ENCODE peak calls at places on chromosomes 6 and 20, in four cellular contexts. One of them, this sample, is unnamed. For H3K9me3, the result is how much of the 10 kb centered on the place peaks cover.

GRCh38 chr6:128899651-128900050 is 16.7 kb downstream of the LAMA2 start:
- DNase-seq in neural progenitor cell: no peak
- DNase-seq in heart left ventricle: no peak
- DNase-seq in heart right ventricle: no peak
- DNase-seq in this sample: no peak

GRCh38 chr20:49343246-49343645 is 65.4 kb upstream of the ZNFX1 start:
- DNase-seq in neural progenitor cell: no peak
- DNase-seq in heart left ventricle: no peak
- DNase-seq in heart right ventricle: no peak
- DNase-seq in this sample: no peak

GRCh38 chr6:145656128-145656527 is 79.2 kb downstream of the EPM2A start:
- DNase-seq in heart left ventricle: no peak
- DNase-seq in heart right ventricle: no peak
- DNase-seq in neural progenitor cell: no peak
- DNase-seq in this sample: no peak

GRCh38 chr6:39167321-39167720 is 52.3 kb upstream of the SAYSD1 start:
- DNase-seq in neural progenitor cell: no peak
- DNase-seq in heart left ventricle: no peak
- DNase-seq in heart right ventricle: no peak
- DNase-seq in this sample: no peak

GRCh38 chr20:63847374-63848002 is 13.8 kb upstream of the ABHD16B start:
- DNase-seq in heart right ventricle: no peak
- DNase-seq in neural progenitor cell: peak
- DNase-seq in heart left ventricle: peak
- DNase-seq in this sample: no peak

GRCh38 chr20:1757072-1757471 is 99.5 kb upstream of the SIRPG start:
- DNase-seq in neural progenitor cell: no peak
- DNase-seq in heart left ventricle: no peak
- DNase-seq in heart right ventricle: no peak
- DNase-seq in this sample: no peak

GRCh38 chr6:35370124-35370741 is 27.9 kb downstream of the PPARD start:
- DNase-seq in heart left ventricle: peak
- DNase-seq in heart right ventricle: peak
- DNase-seq in neural progenitor cell: no peak
- DNase-seq in this sample: no peak

GRCh38 chr6:125169058-125169457 is 15.5 kb downstream of the TPD52L1 start:
- DNase-seq in heart left ventricle: no peak
- DNase-seq in heart right ventricle: no peak
- DNase-seq in neural progenitor cell: no peak
- DNase-seq in this sample: no peak

GRCh38 chr20:40279390-40279789 is 409.6 kb downstream of the MAFB start:
- DNase-seq in heart right ventricle: no peak
- DNase-seq in heart left ventricle: peak
- DNase-seq in neural progenitor cell: no peak
- DNase-seq in this sample: no peak

GRCh38 chr6:45115696-45116095 is 212.4 kb upstream of the RUNX2 start:
- DNase-seq in heart right ventricle: no peak
- DNase-seq in heart left ventricle: no peak
- DNase-seq in neural progenitor cell: no peak
- DNase-seq in this sample: no peak

GRCh38 chr20:1924910-1925861 is 30.0 kb downstream of the SIRPA start:
- DNase-seq in heart right ventricle: no peak
- DNase-seq in neural progenitor cell: no peak
- DNase-seq in heart left ventricle: no peak
- DNase-seq in this sample: no peak

GRCh38 chr6:122726649-122727048 is 52.9 kb upstream of the FABP7 start:
- DNase-seq in heart left ventricle: no peak
- DNase-seq in neural progenitor cell: peak
- DNase-seq in heart right ventricle: no peak
- DNase-seq in this sample: no peak

GRCh38 chr6:169778646-169779045 is 27.2 kb downstream of the ERMARD start:
- DNase-seq in heart left ventricle: no peak
- DNase-seq in heart right ventricle: no peak
- DNase-seq in neural progenitor cell: no peak
- DNase-seq in this sample: no peak

GRCh38 chr6:167906899-167907298 is 80.2 kb downstream of the AFDN start:
- DNase-seq in neural progenitor cell: peak
- DNase-seq in heart right ventricle: peak
- DNase-seq in heart left ventricle: peak
- DNase-seq in this sample: no peak

GRCh38 chr6:29764422-29765196 is 41.4 kb downstream of the HLA-F start:
- DNase-seq in heart left ventricle: no peak
- DNase-seq in neural progenitor cell: no peak
- DNase-seq in heart right ventricle: no peak
- DNase-seq in this sample: no peak

GRCh38 chr20:3203315-3204123 is 963 bp downstream of the DDRGK1 start:
- DNase-seq in neural progenitor cell: peak
- DNase-seq in heart right ventricle: no peak
- DNase-seq in heart left ventricle: no peak
- DNase-seq in this sample: no peak

GRCh38 chr6:10431423-10432164 is 16.7 kb upstream of the TFAP2A start:
- DNase-seq in neural progenitor cell: no peak
- DNase-seq in heart right ventricle: no peak
- DNase-seq in heart left ventricle: no peak
- DNase-seq in this sample: no peak

GRCh38 chr6:143607959-143608358 is 69.8 kb upstream of the PHACTR2 start:
- DNase-seq in neural progenitor cell: peak
- DNase-seq in heart right ventricle: no peak
- DNase-seq in heart left ventricle: no peak
- DNase-seq in this sample: no peak

GRCh38 chr6:168116975-168117899 is 38.2 kb upstream of the FRMD1 start:
- DNase-seq in neural progenitor cell: no peak
- DNase-seq in heart right ventricle: no peak
- DNase-seq in heart left ventricle: no peak
- DNase-seq in this sample: no peak

GRCh38 chr6:44696099-44696498 is 308.6 kb downstream of the CDC5L start:
- DNase-seq in heart right ventricle: no peak
- DNase-seq in heart left ventricle: no peak
- DNase-seq in neural progenitor cell: no peak
- DNase-seq in this sample: no peak

GRCh38 chr20:10368702-10369041 is 65.3 kb downstream of the MKKS start:
- DNase-seq in neural progenitor cell: no peak
- DNase-seq in heart right ventricle: no peak
- DNase-seq in heart left ventricle: no peak
- DNase-seq in this sample: no peak

GRCh38 chr20:23153696-23154341 is 67.7 kb upstream of the CD93 start:
- DNase-seq in heart right ventricle: no peak
- DNase-seq in heart left ventricle: no peak
- DNase-seq in neural progenitor cell: no peak
- DNase-seq in this sample: no peak

GRCh38 chr20:44904377-44904776 is 5.5 kb upstream of the PABPC1L start:
- DNase-seq in heart right ventricle: no peak
- DNase-seq in heart left ventricle: no peak
- DNase-seq in neural progenitor cell: no peak
- DNase-seq in this sample: no peak

GRCh38 chr6:3135668-3136297 is 17.3 kb downstream of the BPHL start:
- DNase-seq in neural progenitor cell: no peak
- DNase-seq in heart right ventricle: no peak
- DNase-seq in heart left ventricle: no peak
- DNase-seq in this sample: no peak

GRCh38 chr6:16132909-16133308 is 4.0 kb downstream of the MYLIP start:
- DNase-seq in neural progenitor cell: no peak
- DNase-seq in heart right ventricle: no peak
- DNase-seq in heart left ventricle: no peak
- DNase-seq in this sample: no peak

GRCh38 chr20:20483328-20483727 is 115.4 kb downstream of the INSM1 start:
- DNase-seq in heart left ventricle: no peak
- DNase-seq in heart right ventricle: no peak
- DNase-seq in neural progenitor cell: no peak
- DNase-seq in this sample: no peak

GRCh38 chr20:58051367-58051766 is 177.1 kb downstream of the ANKRD60 start:
- DNase-seq in heart right ventricle: no peak
- DNase-seq in heart left ventricle: no peak
- DNase-seq in neural progenitor cell: no peak
- DNase-seq in this sample: no peak

GRCh38 chr6:70398783-70399730 is 14.3 kb upstream of the FAM135A start:
- DNase-seq in heart left ventricle: peak
- DNase-seq in neural progenitor cell: no peak
- DNase-seq in heart right ventricle: no peak
- DNase-seq in this sample: no peak

GRCh38 chr6:82045965-82046756 is 201.4 kb downstream of the IBTK start:
- DNase-seq in heart right ventricle: no peak
- DNase-seq in neural progenitor cell: no peak
- DNase-seq in heart left ventricle: no peak
- DNase-seq in this sample: no peak

GRCh38 chr20:37309290-37309689 is 19.8 kb downstream of the MANBAL start:
- DNase-seq in neural progenitor cell: no peak
- DNase-seq in heart right ventricle: no peak
- DNase-seq in heart left ventricle: no peak
- DNase-seq in this sample: no peak

GRCh38 chr20:24584538-24585356 is 115.3 kb downstream of the SYNDIG1 start:
- DNase-seq in heart right ventricle: no peak
- DNase-seq in neural progenitor cell: no peak
- DNase-seq in heart left ventricle: no peak
- DNase-seq in this sample: no peak

GRCh38 chr20:17919149-17919548 is 49.4 kb downstream of the SNX5 start:
- DNase-seq in neural progenitor cell: no peak
- DNase-seq in heart left ventricle: no peak
- DNase-seq in heart right ventricle: no peak
- DNase-seq in this sample: no peak

GRCh38 chr20:21396921-21397340 is 395 bp downstream of the NKX2-4 start:
- DNase-seq in heart right ventricle: no peak
- DNase-seq in heart left ventricle: no peak
- DNase-seq in neural progenitor cell: peak
- DNase-seq in this sample: no peak

GRCh38 chr6:36783603-36784378 is 55.5 kb downstream of the CPNE5 start:
- DNase-seq in neural progenitor cell: no peak
- DNase-seq in heart left ventricle: no peak
- DNase-seq in heart right ventricle: no peak
- DNase-seq in this sample: no peak

GRCh38 chr6:87049779-87050178 is 45.1 kb downstream of the CGA start:
- DNase-seq in heart left ventricle: no peak
- DNase-seq in heart right ventricle: no peak
- DNase-seq in neural progenitor cell: no peak
- DNase-seq in this sample: no peak

GRCh38 chr6:91965872-91966271 is 1379.0 kb upstream of the MAP3K7 start:
- DNase-seq in heart right ventricle: no peak
- DNase-seq in heart left ventricle: no peak
- DNase-seq in neural progenitor cell: no peak
- DNase-seq in this sample: no peak

DNA sequence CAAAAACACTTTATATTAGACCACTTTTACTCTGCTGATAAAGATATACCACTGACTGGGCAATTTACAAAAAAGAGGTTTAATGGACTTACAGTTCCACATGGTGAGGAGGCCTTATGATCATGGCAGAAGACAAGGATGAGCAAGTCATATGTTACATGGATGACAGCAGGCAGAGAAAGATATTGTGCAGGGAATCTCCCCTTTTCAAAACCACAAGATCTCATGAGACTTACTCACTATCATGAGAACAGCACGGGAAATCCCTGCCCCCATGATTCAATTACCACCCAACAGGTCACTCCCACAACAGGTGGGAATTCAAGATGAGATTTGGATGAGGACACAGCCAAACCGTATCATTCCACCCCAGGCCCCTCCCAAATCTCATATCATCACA is 1383.8 kb upstream of the MAP3K7 start:
- DNase-seq in neural progenitor cell: no peak
- DNase-seq in heart right ventricle: no peak
- DNase-seq in heart left ventricle: no peak
- DNase-seq in this sample: no peak
- H3K9me3 ChIP-seq in neural progenitor cell: under half
- H3K9me3 ChIP-seq in heart right ventricle: under half
- H3K9me3 ChIP-seq in heart left ventricle: under half
- H3K9me3 ChIP-seq in this sample: under half

DNA sequence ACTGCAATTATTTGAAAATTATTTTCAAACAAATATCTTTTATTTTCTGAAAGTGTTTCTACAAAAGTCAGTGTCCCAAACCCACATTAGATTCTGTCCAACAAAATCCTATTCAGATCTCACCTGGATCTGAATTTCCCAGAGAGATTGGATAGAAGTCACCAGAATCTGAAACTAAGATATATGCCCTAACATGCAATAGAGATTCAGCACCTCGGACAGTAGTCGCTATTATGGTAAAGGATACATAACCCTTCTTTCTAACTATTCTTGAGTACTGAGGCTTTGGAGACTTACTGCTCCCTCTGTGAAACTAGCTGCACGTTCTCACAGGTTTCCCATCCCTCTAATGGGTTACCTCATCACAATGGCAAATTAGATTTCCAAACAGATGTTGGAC is 151.4 kb downstream of the ID4 start:
- DNase-seq in neural progenitor cell: peak
- DNase-seq in heart right ventricle: no peak
- DNase-seq in heart left ventricle: no peak
- DNase-seq in this sample: no peak
- H3K9me3 ChIP-seq in neural progenitor cell: under half
- H3K9me3 ChIP-seq in heart right ventricle: under half
- H3K9me3 ChIP-seq in heart left ventricle: under half
- H3K9me3 ChIP-seq in this sample: under half

GRCh38 chr6:100724696-100725095 is 156.4 kb downstream of the ASCC3 start:
- DNase-seq in neural progenitor cell: peak
- DNase-seq in heart right ventricle: no peak
- DNase-seq in heart left ventricle: no peak
- DNase-seq in this sample: no peak

GRCh38 chr6:100721256-100721655 is 159.9 kb downstream of the ASCC3 start:
- DNase-seq in heart right ventricle: no peak
- DNase-seq in neural progenitor cell: no peak
- DNase-seq in heart left ventricle: no peak
- DNase-seq in this sample: no peak

GRCh38 chr6:100719883-100720682 is 161.0 kb downstream of the ASCC3 start:
- DNase-seq in neural progenitor cell: no peak
- DNase-seq in heart right ventricle: no peak
- DNase-seq in heart left ventricle: no peak
- DNase-seq in this sample: no peak

GRCh38 chr6:100726741-100727140 is 154.4 kb downstream of the ASCC3 start:
- DNase-seq in heart left ventricle: no peak
- DNase-seq in neural progenitor cell: no peak
- DNase-seq in heart right ventricle: no peak
- DNase-seq in this sample: no peak

GRCh38 chr6:100724222-100724621 is 156.9 kb downstream of the ASCC3 start:
- DNase-seq in heart right ventricle: no peak
- DNase-seq in neural progenitor cell: no peak
- DNase-seq in heart left ventricle: no peak
- DNase-seq in this sample: no peak
- H3K9me3 ChIP-seq in heart right ventricle: under half
- H3K9me3 ChIP-seq in neural progenitor cell: under half
- H3K9me3 ChIP-seq in heart left ventricle: under half
- H3K9me3 ChIP-seq in this sample: under half

DNA sequence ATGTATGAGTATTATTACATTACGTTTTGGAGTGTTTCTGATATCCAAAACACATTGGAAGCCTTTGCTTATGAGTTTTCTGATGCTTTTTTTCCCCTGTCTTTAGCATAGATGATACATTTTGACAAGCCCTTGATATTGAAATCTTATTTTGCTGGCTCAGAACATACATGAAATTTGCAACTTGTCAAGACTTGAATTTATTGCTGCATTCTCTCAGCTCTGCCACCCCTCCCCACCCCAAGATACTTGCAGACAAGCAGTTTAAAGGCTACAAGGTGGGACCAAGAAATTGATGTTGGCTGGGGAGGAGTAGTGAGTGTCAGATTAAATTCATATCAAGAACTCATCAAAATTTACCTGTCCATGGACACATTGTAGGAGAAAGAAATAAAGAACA is 160.2 kb downstream of the GJA1 start:
- DNase-seq in heart right ventricle: no peak
- DNase-seq in heart left ventricle: no peak
- DNase-seq in neural progenitor cell: no peak
- DNase-seq in this sample: no peak
- H3K9me3 ChIP-seq in heart right ventricle: under half
- H3K9me3 ChIP-seq in heart left ventricle: under half
- H3K9me3 ChIP-seq in neural progenitor cell: under half
- H3K9me3 ChIP-seq in this sample: under half

This sample was measured in T-helper 17 cell.